ENCODE peak calls at places on chromosomes 13 and 19, in five cellular contexts. F, V, W, C and P are unnamed samples.

GRCh38 chr13:55570371-55570770 is 1570.3 kb upstream of the PRR20A start:
- DNase-seq in F (no peak), V (no peak), W (no peak), C (no peak), P (no peak)

GRCh38 chr13:113625965-113626661 is 31.9 kb downstream of the ATP4B start:
- DNase-seq in F (no peak), V (peak; percentile 50), W (no peak), C (no peak), P (no peak)

GRCh38 chr13:110799246-110800236 is 86.0 kb downstream of the ING1 start:
- DNase-seq in F (no peak), V (peak; percentile 95), W (no peak), C (no peak), P (no peak)

GRCh38 chr13:99226493-99226892 is 25.8 kb downstream of the UBAC2 start:
- DNase-seq in F (no peak), V (no peak), W (no peak), C (no peak), P (no peak)

GRCh38 chr19:45729774-45730388 is 815 bp downstream of the FBXO46 start:
- DNase-seq in F (no peak), V (no peak), W (no peak), C (peak; percentile 51), P (no peak)

GRCh38 chr13:100154835-100155463 is 66.1 kb downstream of the PCCA start:
- DNase-seq in F (no peak), V (no peak), W (no peak), C (no peak), P (no peak)

GRCh38 chr13:21012211-21012610 is 49.2 kb downstream of the LATS2 start:
- DNase-seq in F (no peak), V (peak; percentile 93), W (no peak), C (no peak), P (no peak)

GRCh38 chr13:82947121-82948077 is 934.9 kb downstream of the SLITRK1 start:
- DNase-seq in F (no peak), V (peak; percentile 2), W (no peak), C (no peak), P (no peak)

GRCh38 chr19:1236566-1236965 is 1.2 kb downstream of the CBARP start:
- DNase-seq in F (no peak), V (no peak), W (no peak), C (no peak), P (peak; percentile 88)

GRCh38 chr19:6066661-6067646 is 43.3 kb downstream of the RFX2 start:
- DNase-seq in F (peak; percentile 86), V (peak; percentile 86), W (peak; percentile 42), C (no peak), P (peak; percentile 90)

GRCh38 chr19:23365222-23365621 is 30.0 kb downstream of the ZNF91 start:
- DNase-seq in F (no peak), V (no peak), W (no peak), C (no peak), P (no peak)

GRCh38 chr13:85142351-85142750 is 656.9 kb downstream of the SLITRK6 start:
- DNase-seq in F (no peak), V (no peak), W (no peak), C (no peak), P (no peak)

DNA sequence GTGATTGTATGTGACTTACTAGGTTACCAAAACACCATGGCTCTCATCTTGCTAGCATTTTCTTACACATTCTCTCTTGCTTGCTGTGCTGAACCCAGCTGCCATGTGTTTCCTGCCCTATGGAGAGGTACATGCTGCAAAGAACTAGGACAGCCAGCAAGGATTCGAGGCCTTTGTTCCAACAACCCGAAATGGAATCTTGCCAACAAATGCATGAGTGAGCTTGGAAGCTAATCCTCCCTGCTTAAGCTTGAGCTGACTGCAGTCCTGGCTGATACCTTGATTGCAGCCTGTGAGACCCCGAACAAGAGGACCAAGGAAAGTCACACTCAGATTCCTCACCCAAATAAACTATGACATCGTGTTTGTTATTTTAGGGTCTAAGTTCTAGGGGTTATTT is 651.2 kb downstream of the SLITRK6 start:
- DNase-seq in F (no peak), V (no peak), W (no peak), C (no peak), P (no peak)
- TF ChIP-seq RCOR1 in F (no peak), V (no peak), W (no peak), C (no peak), P (no peak)

DNA sequence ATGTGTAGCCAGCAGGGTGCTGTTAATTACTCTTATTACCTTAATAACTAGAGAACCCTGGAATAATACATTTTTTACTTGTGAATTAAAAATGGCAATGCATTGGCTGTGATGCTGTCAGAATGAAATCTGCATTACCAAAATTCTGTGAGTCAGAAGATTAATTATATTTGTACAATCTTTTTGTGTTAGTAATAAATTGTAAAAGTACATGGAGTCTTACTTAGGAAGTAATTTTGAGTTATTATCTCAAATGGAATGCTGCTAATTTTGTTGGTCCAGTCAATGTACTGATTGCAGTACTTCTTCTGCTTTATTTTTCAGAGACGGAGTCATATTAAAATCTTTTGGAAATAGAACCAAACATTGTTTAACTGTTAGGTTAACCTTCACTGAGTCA is 152.0 kb upstream of the SLC10A2 start:
- DNase-seq in F (no peak), V (no peak), W (no peak), C (no peak), P (no peak)
- TF ChIP-seq RCOR1 in F (no peak), V (no peak), W (no peak), C (no peak), P (no peak)

GRCh38 chr19:35587326-35587725 is 1.4 kb downstream of the PMIS2 start:
- DNase-seq in F (no peak), V (no peak), W (no peak), C (no peak), P (no peak)
- TF ChIP-seq RCOR1 in F (no peak), V (no peak), W (no peak), C (no peak), P (no peak)

GRCh38 chr13:30109471-30110135 is 197.7 kb downstream of the KATNAL1 start:
- DNase-seq in F (no peak), V (no peak), W (no peak), C (no peak), P (no peak)

GRCh38 chr13:30107126-30107525 is 200.2 kb downstream of the KATNAL1 start:
- DNase-seq in F (no peak), V (no peak), W (no peak), C (no peak), P (no peak)

GRCh38 chr13:30108913-30109237 is 198.5 kb downstream of the KATNAL1 start:
- DNase-seq in F (no peak), V (no peak), W (no peak), C (no peak), P (no peak)

GRCh38 chr13:30107536-30108136 is 199.7 kb downstream of the KATNAL1 start:
- DNase-seq in F (no peak), V (peak; percentile 84), W (no peak), C (no peak), P (no peak)

DNA sequence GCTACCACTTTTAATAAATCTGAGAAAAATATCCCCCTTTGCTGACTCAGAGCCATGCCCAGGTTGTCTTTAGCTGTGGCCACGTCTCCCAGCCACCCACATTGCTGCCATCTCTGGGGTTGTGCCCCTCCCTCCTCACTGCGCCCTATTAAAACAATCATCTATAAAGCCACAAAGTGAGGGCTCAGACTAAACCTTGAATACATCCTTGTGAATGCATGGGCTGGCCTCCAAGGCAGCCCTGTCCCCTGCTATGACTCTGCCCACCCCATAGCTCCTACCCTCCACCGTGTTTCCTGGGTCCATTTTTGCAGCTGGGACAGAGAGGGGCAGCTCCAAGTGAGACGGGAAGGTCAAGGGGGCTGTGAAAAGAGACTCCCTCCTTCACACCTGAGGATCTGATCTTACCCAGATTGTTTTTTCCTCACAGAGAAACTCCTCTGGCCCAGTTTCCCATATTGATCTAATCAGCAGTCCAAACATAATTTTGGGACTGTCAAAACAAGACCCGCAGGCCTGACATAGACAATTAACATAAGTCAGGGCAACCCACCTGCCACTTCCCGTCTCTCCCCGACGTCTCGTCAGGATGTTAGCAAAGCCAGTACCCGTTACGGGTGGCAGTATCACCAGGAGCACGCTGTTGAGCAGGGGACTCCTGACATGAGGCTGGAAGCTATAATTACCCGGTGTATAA is 199.0 kb downstream of the KATNAL1 start:
- DNase-seq in F (no peak), V (no peak), W (no peak), C (no peak), P (no peak)
- TF ChIP-seq RCOR1 in F (no peak), V (no peak), W (no peak), C (no peak), P (no peak)

GRCh38 chr13:97074618-97075017 is 80.3 kb upstream of the OXGR1 start:
- DNase-seq in F (no peak), V (no peak), W (no peak), C (no peak), P (no peak)

GRCh38 chr13:97079726-97080125 is 85.5 kb upstream of the OXGR1 start:
- DNase-seq in F (no peak), V (no peak), W (no peak), C (no peak), P (no peak)

GRCh38 chr13:97072297-97072696 is 78.0 kb upstream of the OXGR1 start:
- DNase-seq in F (no peak), V (no peak), W (no peak), C (no peak), P (no peak)

DNA sequence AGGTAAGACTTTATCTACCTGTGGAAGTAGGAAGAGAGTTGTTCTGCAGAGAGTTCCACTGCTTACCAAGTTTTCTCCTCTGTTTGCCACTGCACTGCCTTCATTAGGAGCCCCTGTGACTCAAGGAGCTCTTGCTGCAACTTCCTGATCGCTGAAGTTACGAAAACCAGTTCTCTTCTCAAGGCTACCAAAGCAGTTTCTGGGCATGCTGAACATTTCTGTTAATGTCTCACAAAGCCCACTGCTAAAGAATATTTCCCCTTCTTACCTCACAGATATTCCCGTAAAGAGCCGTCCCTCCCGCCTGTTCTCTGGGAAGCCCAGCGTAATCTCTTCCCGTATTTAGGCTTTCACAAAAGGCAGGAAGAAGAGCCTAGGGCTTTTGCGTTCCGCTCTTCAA is 82.6 kb upstream of the OXGR1 start:
- DNase-seq in F (no peak), V (no peak), W (no peak), C (no peak), P (no peak)
- TF ChIP-seq RCOR1 in F (no peak), V (no peak), W (no peak), C (no peak), P (no peak)

DNA sequence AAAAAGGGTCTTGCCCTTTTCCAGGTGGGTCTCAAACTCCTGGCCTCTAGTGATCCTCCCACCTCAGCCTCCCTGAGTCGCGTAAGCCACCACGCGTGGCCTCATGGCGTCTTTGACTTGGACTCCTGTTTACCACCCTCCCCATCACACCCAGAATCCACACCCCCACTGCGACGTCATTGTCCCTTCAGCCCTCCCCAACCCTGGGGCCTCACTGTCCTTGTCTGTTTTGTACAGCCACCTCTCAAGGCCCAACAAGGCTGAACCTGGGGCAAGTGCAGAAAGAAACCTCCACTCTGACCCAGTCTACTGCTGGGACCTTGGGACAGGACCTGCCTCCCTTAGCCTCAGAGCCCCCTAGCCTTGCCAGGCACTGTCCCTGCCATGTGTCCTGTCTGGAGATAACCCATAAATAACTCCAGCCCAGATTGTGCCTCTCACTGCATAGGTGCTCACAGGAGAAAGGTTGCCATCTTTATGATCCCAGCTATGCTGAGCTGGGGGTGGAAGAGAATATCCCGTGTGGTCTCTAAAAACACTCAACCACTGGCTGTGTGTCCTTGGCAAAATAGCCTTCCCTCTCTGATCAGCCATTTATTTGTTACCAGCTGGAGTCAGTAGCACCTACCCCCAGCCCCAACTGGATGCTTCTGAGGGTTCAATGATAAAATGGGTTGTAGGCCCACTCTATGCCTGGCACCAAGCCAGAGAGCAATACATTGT is 1.8 kb upstream of the IFI30 start:
- DNase-seq in F (no peak), V (no peak), W (peak; percentile 67), C (no peak), P (peak; percentile 30)
- TF ChIP-seq RCOR1 in F (no peak), V (no peak), W (peak; percentile 37), C (no peak), P (no peak)